ENCODE peak calls at places on chromosomes 7 and 10, in nine cellular contexts. W is activated T-cell treated with anti-CD3 and anti-CD28 coated beads, Interleukin-2, amount 50 U/mL, for 24 hours; S is fibroblast of mammary gland; A is heart left ventricle; X is mucosa of gallbladder; Q is NCI-H2081; Y is transverse colon; U is tibial artery; O is hypothalamus. M is an unnamed sample.

GRCh38 chr7:37180828-37181549 is 267.7 kb downstream of the ELMO1 start:
- DNase-seq in Y (no peak), W (no peak), S (no peak), A (no peak), U (no peak), O (no peak), X (no peak), Q (no peak), M (no peak)

GRCh38 chr7:44177570-44178131 is 11.6 kb downstream of the GCK start:
- DNase-seq in U (peak), Y (no peak), S (peak), W (no peak), O (no peak), X (no peak), A (no peak), Q (no peak), M (no peak)

GRCh38 chr10:124696446-124697392 is 47.5 kb downstream of the FAM53B start:
- DNase-seq in O (no peak), Y (no peak), S (no peak), W (peak), X (no peak), U (no peak), Q (no peak), A (no peak), M (no peak)

GRCh38 chr7:44980393-44981034 is 1.7 kb upstream of the MYO1G start:
- DNase-seq in X (no peak), Y (no peak), S (peak), Q (no peak), A (no peak), W (peak), U (no peak), O (no peak), M (no peak)

GRCh38 chr10:22505923-22506685 is 160.8 kb downstream of the SPAG6 start:
- DNase-seq in Q (no peak), X (no peak), Y (peak), O (no peak), A (no peak), S (peak), W (peak), U (no peak), M (no peak)

GRCh38 chr10:49628599-49628998 is 14.8 kb downstream of the CHAT start:
- DNase-seq in O (no peak), U (peak), S (no peak), X (no peak), A (no peak), W (no peak), Y (no peak), Q (no peak), M (no peak)

GRCh38 chr10:55629792-55630490 is 731.1 kb downstream of the ZWINT start:
- DNase-seq in Y (no peak), A (no peak), X (no peak), Q (peak), U (no peak), S (peak), O (no peak), W (no peak), M (peak)

GRCh38 chr7:126574276-126574675 is 678.5 kb downstream of the GRM8 start:
- DNase-seq in Y (no peak), W (no peak), X (peak), O (no peak), U (no peak), A (no peak), S (peak), Q (no peak), M (no peak)

M was measured in WERI-Rb-1.